ENCODE peak calls at places on chromosomes 4 and X, in ten cellular contexts. One of them, this sample, is unnamed.

GRCh38 chr4:155796031-155796430 is 37.2 kb downstream of the GUCY1B1 start:
- DNase-seq in brain pericyte: no peak
- DNase-seq in PC-3: peak
- DNase-seq in GM20000: no peak
- DNase-seq in SK-N-SH: peak
- DNase-seq in GF-D8: no peak
- DNase-seq in mucosa of gallbladder: no peak
- DNase-seq in KG1: no peak
- DNase-seq in A549: peak
- DNase-seq in K562: no peak
- DNase-seq in this sample: no peak

GRCh38 chrX:97756879-97757278 is 873.2 kb downstream of the RPA4 start:
- DNase-seq in brain pericyte: no peak
- DNase-seq in PC-3: no peak
- DNase-seq in GM20000: no peak
- DNase-seq in SK-N-SH: no peak
- DNase-seq in GF-D8: no peak
- DNase-seq in mucosa of gallbladder: no peak
- DNase-seq in KG1: no peak
- DNase-seq in A549: no peak
- DNase-seq in K562: no peak
- DNase-seq in this sample: no peak

GRCh38 chr4:13955551-13955950 is 328.0 kb upstream of the BOD1L1 start:
- DNase-seq in brain pericyte: no peak
- DNase-seq in PC-3: no peak
- DNase-seq in GM20000: no peak
- DNase-seq in SK-N-SH: no peak
- DNase-seq in GF-D8: no peak
- DNase-seq in mucosa of gallbladder: no peak
- DNase-seq in KG1: no peak
- DNase-seq in A549: no peak
- DNase-seq in K562: no peak
- DNase-seq in this sample: no peak

GRCh38 chrX:68833448-68833805 is 4.6 kb downstream of the EFNB1 start:
- DNase-seq in brain pericyte: no peak
- DNase-seq in PC-3: no peak
- DNase-seq in GM20000: no peak
- DNase-seq in SK-N-SH: no peak
- DNase-seq in GF-D8: no peak
- DNase-seq in mucosa of gallbladder: no peak
- DNase-seq in KG1: no peak
- DNase-seq in A549: no peak
- DNase-seq in K562: no peak
- DNase-seq in this sample: no peak

GRCh38 chrX:9619581-9619980 is 146.1 kb downstream of the GPR143 start:
- DNase-seq in brain pericyte: no peak
- DNase-seq in PC-3: no peak
- DNase-seq in GM20000: no peak
- DNase-seq in SK-N-SH: no peak
- DNase-seq in GF-D8: no peak
- DNase-seq in mucosa of gallbladder: no peak
- DNase-seq in KG1: no peak
- DNase-seq in A549: no peak
- DNase-seq in K562: no peak
- DNase-seq in this sample: no peak

GRCh38 chrX:2177541-2177940 is 323.2 kb downstream of the DHRSX start:
- DNase-seq in brain pericyte: no peak
- DNase-seq in PC-3: no peak
- DNase-seq in GM20000: no peak
- DNase-seq in SK-N-SH: no peak
- DNase-seq in GF-D8: no peak
- DNase-seq in mucosa of gallbladder: no peak
- DNase-seq in KG1: no peak
- DNase-seq in A549: no peak
- DNase-seq in K562: no peak
- DNase-seq in this sample: no peak

GRCh38 chr4:1210241-1210841 is 38.0 kb upstream of the SPON2 start:
- DNase-seq in brain pericyte: no peak
- DNase-seq in PC-3: no peak
- DNase-seq in GM20000: no peak
- DNase-seq in SK-N-SH: no peak
- DNase-seq in GF-D8: no peak
- DNase-seq in mucosa of gallbladder: no peak
- DNase-seq in KG1: no peak
- DNase-seq in A549: no peak
- DNase-seq in K562: no peak
- DNase-seq in this sample: no peak

GRCh38 chr4:157702821-157703220 is 470.0 kb downstream of the GASK1B start:
- DNase-seq in brain pericyte: no peak
- DNase-seq in PC-3: no peak
- DNase-seq in GM20000: no peak
- DNase-seq in SK-N-SH: no peak
- DNase-seq in GF-D8: no peak
- DNase-seq in mucosa of gallbladder: no peak
- DNase-seq in KG1: no peak
- DNase-seq in A549: no peak
- DNase-seq in K562: no peak
- DNase-seq in this sample: no peak

GRCh38 chr4:170109586-170110289 is 20.0 kb upstream of the AADAT start:
- DNase-seq in brain pericyte: no peak
- DNase-seq in PC-3: no peak
- DNase-seq in GM20000: no peak
- DNase-seq in SK-N-SH: no peak
- DNase-seq in GF-D8: no peak
- DNase-seq in mucosa of gallbladder: no peak
- DNase-seq in KG1: no peak
- DNase-seq in A549: no peak
- DNase-seq in K562: no peak
- DNase-seq in this sample: peak

GRCh38 chr4:4554234-4554633 is 12.4 kb upstream of the STX18 start:
- DNase-seq in brain pericyte: no peak
- DNase-seq in PC-3: no peak
- DNase-seq in GM20000: no peak
- DNase-seq in SK-N-SH: no peak
- DNase-seq in GF-D8: no peak
- DNase-seq in mucosa of gallbladder: no peak
- DNase-seq in KG1: no peak
- DNase-seq in A549: no peak
- DNase-seq in K562: no peak
- DNase-seq in this sample: no peak

GRCh38 chr4:186844059-186844681 is 120.5 kb upstream of the FAT1 start:
- DNase-seq in brain pericyte: peak
- DNase-seq in PC-3: no peak
- DNase-seq in GM20000: no peak
- DNase-seq in SK-N-SH: no peak
- DNase-seq in GF-D8: no peak
- DNase-seq in mucosa of gallbladder: no peak
- DNase-seq in KG1: no peak
- DNase-seq in A549: no peak
- DNase-seq in K562: no peak
- DNase-seq in this sample: no peak

GRCh38 chrX:55451626-55451989 is 319 bp upstream of the MAGEH1 start:
- DNase-seq in brain pericyte: no peak
- DNase-seq in PC-3: no peak
- DNase-seq in GM20000: no peak
- DNase-seq in SK-N-SH: no peak
- DNase-seq in GF-D8: no peak
- DNase-seq in mucosa of gallbladder: no peak
- DNase-seq in KG1: no peak
- DNase-seq in A549: peak
- DNase-seq in K562: peak
- DNase-seq in this sample: no peak

GRCh38 chr4:15336410-15337184 is 91.2 kb upstream of the C1QTNF7 start:
- DNase-seq in brain pericyte: peak
- DNase-seq in PC-3: peak
- DNase-seq in GM20000: no peak
- DNase-seq in SK-N-SH: no peak
- DNase-seq in GF-D8: no peak
- DNase-seq in mucosa of gallbladder: no peak
- DNase-seq in KG1: no peak
- DNase-seq in A549: no peak
- DNase-seq in K562: no peak
- DNase-seq in this sample: peak

GRCh38 chr4:91596683-91597082 is 707.1 kb upstream of the GRID2 start:
- DNase-seq in brain pericyte: no peak
- DNase-seq in PC-3: no peak
- DNase-seq in GM20000: no peak
- DNase-seq in SK-N-SH: no peak
- DNase-seq in GF-D8: no peak
- DNase-seq in mucosa of gallbladder: no peak
- DNase-seq in KG1: no peak
- DNase-seq in A549: no peak
- DNase-seq in K562: no peak
- DNase-seq in this sample: no peak

GRCh38 chr4:15774020-15774420 is 4.1 kb upstream of the CD38 start:
- DNase-seq in brain pericyte: no peak
- DNase-seq in PC-3: no peak
- DNase-seq in GM20000: no peak
- DNase-seq in SK-N-SH: no peak
- DNase-seq in GF-D8: peak
- DNase-seq in mucosa of gallbladder: no peak
- DNase-seq in KG1: no peak
- DNase-seq in A549: peak
- DNase-seq in K562: no peak
- DNase-seq in this sample: peak

GRCh38 chrX:65811558-65812228 is 144.2 kb downstream of the MSN start:
- DNase-seq in brain pericyte: no peak
- DNase-seq in PC-3: no peak
- DNase-seq in GM20000: no peak
- DNase-seq in SK-N-SH: no peak
- DNase-seq in GF-D8: no peak
- DNase-seq in mucosa of gallbladder: no peak
- DNase-seq in KG1: no peak
- DNase-seq in A549: no peak
- DNase-seq in K562: no peak
- DNase-seq in this sample: no peak

GRCh38 chr4:117773067-117773946 is 261.0 kb upstream of the NDST3 start:
- DNase-seq in brain pericyte: no peak
- DNase-seq in PC-3: peak
- DNase-seq in GM20000: no peak
- DNase-seq in SK-N-SH: no peak
- DNase-seq in GF-D8: no peak
- DNase-seq in mucosa of gallbladder: no peak
- DNase-seq in KG1: no peak
- DNase-seq in A549: no peak
- DNase-seq in K562: no peak
- DNase-seq in this sample: no peak

GRCh38 chr4:24070117-24070516 is 180.3 kb upstream of the PPARGC1A start:
- DNase-seq in brain pericyte: no peak
- DNase-seq in PC-3: peak
- DNase-seq in GM20000: no peak
- DNase-seq in SK-N-SH: no peak
- DNase-seq in GF-D8: no peak
- DNase-seq in mucosa of gallbladder: no peak
- DNase-seq in KG1: no peak
- DNase-seq in A549: no peak
- DNase-seq in K562: no peak
- DNase-seq in this sample: peak

GRCh38 chrX:38664285-38664684 is 102.9 kb downstream of the TSPAN7 start:
- DNase-seq in brain pericyte: no peak
- DNase-seq in PC-3: peak
- DNase-seq in GM20000: no peak
- DNase-seq in SK-N-SH: peak
- DNase-seq in GF-D8: no peak
- DNase-seq in mucosa of gallbladder: peak
- DNase-seq in KG1: no peak
- DNase-seq in A549: peak
- DNase-seq in K562: peak
- DNase-seq in this sample: peak

GRCh38 chr4:87266986-87267385 is 46.6 kb upstream of the KLHL8 start:
- DNase-seq in brain pericyte: no peak
- DNase-seq in PC-3: no peak
- DNase-seq in GM20000: no peak
- DNase-seq in SK-N-SH: peak
- DNase-seq in GF-D8: no peak
- DNase-seq in mucosa of gallbladder: no peak
- DNase-seq in KG1: no peak
- DNase-seq in A549: no peak
- DNase-seq in K562: no peak
- DNase-seq in this sample: no peak

GRCh38 chr4:29277381-29277780 is 1442.8 kb upstream of the PCDH7 start:
- DNase-seq in brain pericyte: peak
- DNase-seq in PC-3: peak
- DNase-seq in GM20000: no peak
- DNase-seq in SK-N-SH: no peak
- DNase-seq in GF-D8: no peak
- DNase-seq in mucosa of gallbladder: no peak
- DNase-seq in KG1: no peak
- DNase-seq in A549: no peak
- DNase-seq in K562: no peak
- DNase-seq in this sample: peak

GRCh38 chr4:101366331-101366730 is 19.0 kb upstream of the PPP3CA start:
- DNase-seq in brain pericyte: no peak
- DNase-seq in PC-3: no peak
- DNase-seq in GM20000: no peak
- DNase-seq in SK-N-SH: no peak
- DNase-seq in GF-D8: no peak
- DNase-seq in mucosa of gallbladder: no peak
- DNase-seq in KG1: no peak
- DNase-seq in A549: no peak
- DNase-seq in K562: no peak
- DNase-seq in this sample: no peak

GRCh38 chrX:149830192-149830873 is 48.6 kb downstream of the MAGEA9 start:
- DNase-seq in brain pericyte: peak
- DNase-seq in PC-3: no peak
- DNase-seq in GM20000: no peak
- DNase-seq in SK-N-SH: no peak
- DNase-seq in GF-D8: no peak
- DNase-seq in mucosa of gallbladder: no peak
- DNase-seq in KG1: no peak
- DNase-seq in A549: no peak
- DNase-seq in K562: no peak
- DNase-seq in this sample: peak

GRCh38 chr4:67587156-67587555 is 28.6 kb downstream of the STAP1 start:
- DNase-seq in brain pericyte: no peak
- DNase-seq in PC-3: no peak
- DNase-seq in GM20000: no peak
- DNase-seq in SK-N-SH: no peak
- DNase-seq in GF-D8: no peak
- DNase-seq in mucosa of gallbladder: no peak
- DNase-seq in KG1: no peak
- DNase-seq in A549: no peak
- DNase-seq in K562: no peak
- DNase-seq in this sample: no peak

GRCh38 chrX:12949927-12950656 is 24.8 kb upstream of the TMSB4X start:
- DNase-seq in brain pericyte: peak
- DNase-seq in PC-3: no peak
- DNase-seq in GM20000: peak
- DNase-seq in SK-N-SH: no peak
- DNase-seq in GF-D8: peak
- DNase-seq in mucosa of gallbladder: peak
- DNase-seq in KG1: peak
- DNase-seq in A549: no peak
- DNase-seq in K562: peak
- DNase-seq in this sample: peak

This sample was measured in mammary epithelial cell.